ENCODE peak calls at places on chromosomes 6 and 20, in six cellular contexts. M is PC-3, S is GM23248, N is MM.1S, V is GM12878, F is hepatocyte. Q is an unnamed sample.

GRCh38 chr6:46015119-46015968 is at the start of gene CLIC5:
- DNase-seq in M (no peak), S (no peak), N (peak; percentile 35), V (no peak), F (peak; percentile 57), Q (peak; percentile 65)

GRCh38 chr6:40965046-40965445 is 74.0 kb downstream of the UNC5CL start:
- DNase-seq in M (no peak), S (no peak), N (no peak), V (no peak), F (no peak), Q (no peak)

GRCh38 chr6:161891542-161891941 is 617.7 kb upstream of the AGPAT4 start:
- DNase-seq in M (no peak), S (no peak), N (no peak), V (no peak), F (no peak), Q (no peak)

GRCh38 chr20:17525650-17526049 is 5.5 kb downstream of the BFSP1 start:
- DNase-seq in M (peak; percentile 56), S (no peak), N (peak; percentile 47), V (no peak), F (peak; percentile 44), Q (peak; percentile 57)

GRCh38 chr6:75266716-75267291 is 17.8 kb downstream of the TMEM30A start:
- DNase-seq in M (peak; percentile 67), S (peak; percentile 72), N (peak; percentile 62), V (no peak), F (peak; percentile 60), Q (peak; percentile 61)

GRCh38 chr6:157267654-157268053 is 55.7 kb downstream of the TMEM242 start:
- DNase-seq in M (no peak), S (no peak), N (no peak), V (no peak), F (no peak), Q (no peak)

GRCh38 chr6:3884007-3884745 is 35.0 kb downstream of the FAM50B start:
- DNase-seq in M (peak; percentile 67), S (peak; percentile 80), N (no peak), V (no peak), F (peak; percentile 71), Q (no peak)

GRCh38 chr6:41682056-41682477 is 43.8 kb downstream of the MDFI start:
- DNase-seq in M (peak; percentile 90), S (peak; percentile 94), N (peak; percentile 62), V (no peak), F (peak; percentile 96), Q (peak; percentile 96)

GRCh38 chr20:24622856-24623255 is 153.4 kb downstream of the SYNDIG1 start:
- DNase-seq in M (no peak), S (no peak), N (no peak), V (no peak), F (no peak), Q (no peak)

GRCh38 chr6:105596284-105596755 is 193.4 kb upstream of the PREP start:
- DNase-seq in M (peak; percentile 95), S (peak; percentile 95), N (no peak), V (no peak), F (peak; percentile 30), Q (no peak)

GRCh38 chr6:40715501-40716403 is 128.6 kb upstream of the LRFN2 start:
- DNase-seq in M (no peak), S (no peak), N (no peak), V (no peak), F (no peak), Q (peak; percentile 21)

GRCh38 chr6:39823187-39823815 is 31.1 kb downstream of the DAAM2 start:
- DNase-seq in M (no peak), S (no peak), N (no peak), V (no peak), F (no peak), Q (no peak)

GRCh38 chr6:28947831-28948270 is 24.1 kb upstream of the TRIM27 start:
- DNase-seq in M (peak; percentile 94), S (peak; percentile 30), N (no peak), V (no peak), F (peak; percentile 77), Q (no peak)

GRCh38 chr20:46725186-46726165 is 16.0 kb downstream of the SLC2A10 start:
- DNase-seq in M (no peak), S (no peak), N (no peak), V (no peak), F (no peak), Q (no peak)

GRCh38 chr20:43843096-43843964 is 71.3 kb upstream of the TOX2 start:
- DNase-seq in M (peak; percentile 96), S (peak; percentile 92), N (peak; percentile 90), V (no peak), F (no peak), Q (no peak)

GRCh38 chr6:159980474-159980873 is 11.6 kb downstream of the IGF2R start:
- DNase-seq in M (no peak), S (no peak), N (no peak), V (no peak), F (no peak), Q (no peak)
- H4K20me1 ChIP-seq in M (peaks cover 4% of the 10 kb centered on the region), S (peaks cover 1% of the 10 kb centered on the region), N (no peaks in the 10 kb centered on the region), V (no peaks in the 10 kb centered on the region), F (peaks cover 98% of the 10 kb centered on the region), Q (peaks cover 99% of the 10 kb centered on the region)

DNA sequence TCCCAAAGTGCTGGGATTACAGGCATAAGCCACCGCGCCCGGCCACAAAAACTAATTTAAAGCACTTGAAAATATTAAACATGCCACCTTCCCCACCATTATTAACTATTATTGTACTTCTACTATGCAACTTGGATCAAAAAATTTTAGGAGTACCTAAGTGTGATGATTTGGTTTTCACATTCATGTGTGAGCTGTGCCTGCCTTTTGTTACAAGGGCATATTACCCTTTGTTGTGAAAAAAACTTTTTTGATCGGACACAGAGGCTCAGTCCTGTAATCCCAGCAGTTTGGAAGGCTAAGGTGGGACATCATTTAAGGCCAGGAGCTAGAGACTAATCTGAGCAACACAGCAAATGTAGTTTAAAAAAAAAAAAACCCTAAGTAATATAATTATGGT is 17.1 kb downstream of the ROMO1 start:
- DNase-seq in M (no peak), S (no peak), N (no peak), V (no peak), F (no peak), Q (no peak)
- H4K20me1 ChIP-seq in M (peaks cover 64% of the 10 kb centered on the region), S (peaks cover 2% of the 10 kb centered on the region), N (peaks cover 61% of the 10 kb centered on the region), V (peaks cover 20% of the 10 kb centered on the region), F (peaks cover 100% of the 10 kb centered on the region), Q (peaks cover 98% of the 10 kb centered on the region)

GRCh38 chr20:37502654-37503053 is 18.4 kb upstream of the NNAT start:
- DNase-seq in M (no peak), S (no peak), N (no peak), V (no peak), F (no peak), Q (no peak)

GRCh38 chr20:37504404-37505096 is 16.5 kb upstream of the NNAT start:
- DNase-seq in M (peak; percentile 25), S (peak; percentile 30), N (no peak), V (no peak), F (no peak), Q (peak; percentile 59)

GRCh38 chr20:37503256-37503927 is 17.7 kb upstream of the NNAT start:
- DNase-seq in M (no peak), S (no peak), N (no peak), V (no peak), F (no peak), Q (no peak)

GRCh38 chr20:37505263-37506165 is 15.5 kb upstream of the NNAT start:
- DNase-seq in M (no peak), S (no peak), N (no peak), V (no peak), F (no peak), Q (peak; percentile 53)

DNA sequence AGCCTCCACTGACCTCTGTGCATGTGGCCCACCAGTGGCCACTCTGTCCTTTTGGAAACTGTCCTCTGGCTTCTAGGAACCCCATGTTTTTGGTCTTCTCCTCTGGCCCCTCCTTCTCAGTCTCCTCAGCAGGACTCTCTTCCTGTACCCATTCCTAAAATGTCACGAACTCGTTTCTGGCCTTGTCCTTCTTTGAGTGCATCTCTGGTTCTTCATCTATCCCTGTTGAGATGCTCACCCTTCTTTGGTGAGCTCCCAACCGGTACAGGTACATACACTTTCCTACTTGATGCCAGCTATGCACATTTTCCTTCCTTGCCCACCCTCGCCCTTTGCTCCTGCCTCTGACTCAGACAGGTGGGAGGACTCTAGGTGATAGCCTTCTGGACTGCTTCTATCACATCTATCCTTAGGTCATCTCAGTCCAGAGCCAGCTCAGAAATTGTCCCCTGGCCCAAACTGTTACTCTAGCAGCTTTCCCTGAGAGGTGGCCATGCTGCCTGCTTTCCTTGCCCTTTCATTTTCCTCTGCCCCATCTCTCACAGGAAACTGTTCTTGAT is 14.8 kb upstream of the NNAT start:
- DNase-seq in M (no peak), S (no peak), N (no peak), V (no peak), F (no peak), Q (no peak)
- H4K20me1 ChIP-seq in M (no peaks in the 10 kb centered on the region), S (peaks cover 3% of the 10 kb centered on the region), N (no peaks in the 10 kb centered on the region), V (no peaks in the 10 kb centered on the region), F (no peaks in the 10 kb centered on the region), Q (peaks cover 43% of the 10 kb centered on the region)

GRCh38 chr6:32977953-32978324 is 9.5 kb downstream of the BRD2 start:
- DNase-seq in M (no peak), S (no peak), N (no peak), V (no peak), F (no peak), Q (no peak)

GRCh38 chr6:32975886-32976285 is 7.5 kb downstream of the BRD2 start:
- DNase-seq in M (no peak), S (no peak), N (no peak), V (no peak), F (no peak), Q (no peak)

GRCh38 chr6:32979720-32980487 is 11.5 kb downstream of the BRD2 start:
- DNase-seq in M (no peak), S (no peak), N (no peak), V (no peak), F (no peak), Q (no peak)

GRCh38 chr6:32976334-32977069 is 8.1 kb downstream of the BRD2 start:
- DNase-seq in M (no peak), S (no peak), N (no peak), V (no peak), F (no peak), Q (no peak)

GRCh38 chr6:32977272-32977952 is 9.0 kb downstream of the BRD2 start:
- DNase-seq in M (no peak), S (no peak), N (no peak), V (no peak), F (no peak), Q (no peak)
- H4K20me1 ChIP-seq in M (peaks cover 100% of the 10 kb centered on the region), S (peaks cover 53% of the 10 kb centered on the region), N (peaks cover 96% of the 10 kb centered on the region), V (peaks cover 44% of the 10 kb centered on the region), F (peaks cover 97% of the 10 kb centered on the region), Q (peaks cover 99% of the 10 kb centered on the region)